ENCODE peak calls at places on chromosomes 7 and 10, in seven cellular contexts. Q is WERI-Rb-1, K is kidney epithelial cell, J is brain microvascular endothelial cell, S is mucosa of descending colon, D is lower lobe of right lung, M is HL-60. H is an unnamed sample.

GRCh38 chr7:85890244-85890811 is 703.5 kb upstream of the SEMA3D start:
- DNase-seq in M (no peak), Q (no peak), D (no peak), S (no peak), J (no peak), K (peak), H (no peak)

GRCh38 chr10:398954-399353 is 263.7 kb downstream of the ZMYND11 start:
- DNase-seq in J (no peak), Q (no peak), K (no peak), S (no peak), M (no peak), D (no peak), H (no peak)

GRCh38 chr10:110414563-110415309 is 83.0 kb upstream of the DUSP5 start:
- DNase-seq in D (no peak), M (peak), S (peak), Q (no peak), J (peak), K (peak), H (no peak)

GRCh38 chr7:116807011-116807560 is 55.3 kb upstream of the CAPZA2 start:
- DNase-seq in D (no peak), Q (no peak), M (no peak), K (no peak), S (no peak), J (no peak), H (no peak)

GRCh38 chr10:80485410-80486135 is 31.5 kb downstream of the TSPAN14 start:
- DNase-seq in M (peak), K (no peak), D (no peak), J (no peak), S (no peak), Q (no peak), H (no peak)

GRCh38 chr7:132179681-132180080 is 396.6 kb downstream of the PLXNA4 start:
- DNase-seq in K (no peak), M (no peak), D (no peak), Q (no peak), S (no peak), J (no peak), H (no peak)

GRCh38 chr10:46226900-46227558 is 59.8 kb upstream of the ANTXRL start:
- DNase-seq in K (no peak), D (no peak), M (no peak), J (no peak), Q (no peak), S (peak), H (no peak)

GRCh38 chr10:52662255-52662654 is 110.3 kb downstream of the MBL2 start:
- DNase-seq in M (no peak), D (no peak), J (no peak), Q (no peak), S (no peak), K (no peak), H (no peak)

GRCh38 chr10:34732926-34733325 is 82.2 kb downstream of the PARD3 start:
- DNase-seq in K (no peak), D (no peak), S (no peak), J (no peak), Q (no peak), M (no peak), H (no peak)

GRCh38 chr10:98242823-98243222 is 25.2 kb downstream of the LOXL4 start:
- DNase-seq in S (no peak), M (no peak), J (no peak), Q (no peak), K (no peak), D (no peak), H (no peak)

GRCh38 chr7:149569025-149569725 is 71.6 kb upstream of the ZNF746 start:
- DNase-seq in K (no peak), D (no peak), J (peak), S (no peak), Q (no peak), M (no peak), H (no peak)

GRCh38 chr10:91525939-91526712 is 106.7 kb downstream of the PPP1R3C start:
- DNase-seq in S (no peak), K (no peak), J (no peak), Q (no peak), M (no peak), D (no peak), H (no peak)

GRCh38 chr7:26853788-26854393 is 10.5 kb downstream of the SKAP2 start:
- DNase-seq in K (no peak), Q (no peak), J (no peak), D (no peak), S (no peak), M (no peak), H (no peak)

GRCh38 chr7:143223784-143224183 is 1.9 kb downstream of the TAS2R40 start:
- DNase-seq in J (no peak), S (no peak), D (no peak), Q (no peak), K (no peak), M (no peak), H (no peak)

GRCh38 chr7:41822259-41822658 is 119.4 kb upstream of the INHBA start:
- DNase-seq in J (no peak), K (no peak), S (no peak), M (no peak), D (no peak), Q (no peak), H (no peak)

GRCh38 chr10:128063736-128064614 is 62.2 kb downstream of the MKI67 start:
- DNase-seq in J (no peak), M (peak), D (peak), Q (no peak), K (no peak), S (no peak), H (no peak)

GRCh38 chr7:120926943-120927346 is 23.6 kb upstream of the ING3 start:
- DNase-seq in Q (no peak), D (no peak), S (no peak), J (no peak), K (no peak), M (no peak), H (no peak)

GRCh38 chr7:104196161-104196560 is 11.7 kb downstream of the ORC5 start:
- DNase-seq in K (no peak), S (no peak), Q (no peak), M (no peak), J (no peak), D (no peak), H (no peak)

GRCh38 chr7:41711283-41712064 is 8.6 kb upstream of the INHBA start:
- DNase-seq in K (no peak), S (no peak), D (peak), M (no peak), Q (peak), J (no peak), H (peak)

GRCh38 chr10:128062331-128062730 is 63.9 kb downstream of the MKI67 start:
- DNase-seq in J (no peak), Q (no peak), D (no peak), S (no peak), M (peak), K (no peak), H (no peak)

GRCh38 chr10:76576276-76576962 is 1061.2 kb downstream of the KCNMA1 start:
- DNase-seq in Q (no peak), J (peak), M (no peak), S (no peak), K (no peak), D (no peak), H (no peak)

GRCh38 chr7:5691536-5692090 is 89.8 kb downstream of the RNF216 start:
- DNase-seq in S (no peak), M (no peak), Q (no peak), K (no peak), J (peak), D (no peak), H (no peak)

GRCh38 chr7:55111007-55111406 is 92.2 kb downstream of the EGFR start:
- DNase-seq in J (no peak), M (no peak), S (no peak), K (no peak), Q (no peak), D (no peak), H (no peak)

GRCh38 chr10:91010952-91011351 is 90.1 kb upstream of the ANKRD1 start:
- DNase-seq in M (no peak), K (no peak), Q (no peak), J (no peak), S (no peak), D (no peak), H (no peak)

GRCh38 chr7:143882020-143882610 is 19.9 kb downstream of the TCAF1 start:
- DNase-seq in Q (peak), M (no peak), D (no peak), J (peak), S (peak), K (no peak), H (peak)

GRCh38 chr10:13706175-13706574 is 119.4 kb downstream of the PRPF18 start:
- DNase-seq in Q (no peak), J (no peak), K (no peak), D (no peak), M (no peak), S (no peak), H (no peak)

DNA sequence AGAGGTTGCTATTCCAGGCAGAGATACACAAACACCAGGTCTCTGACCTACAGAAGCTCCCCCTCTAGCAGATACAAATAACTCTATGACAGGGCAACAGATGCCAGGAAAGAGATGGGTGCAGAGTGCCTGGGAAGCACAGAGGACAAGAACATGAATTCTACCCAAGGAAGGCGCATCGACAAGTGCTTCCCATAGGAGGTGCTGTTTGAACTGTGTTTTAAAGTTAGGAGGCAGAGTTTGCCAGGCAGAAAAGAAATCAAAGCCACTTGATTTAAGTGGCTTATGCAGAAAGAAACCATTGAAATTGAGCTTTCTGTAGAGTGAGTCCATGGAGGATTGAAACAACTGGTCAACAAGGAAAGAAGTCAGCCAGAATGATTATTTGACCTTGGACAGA is 35.3 kb upstream of the EGR2 start:
- DNase-seq in M (peak), J (no peak), K (no peak), Q (no peak), S (no peak), D (no peak), H (no peak)
- TF ChIP-seq CTCF in M (no peak), J (peak), K (peak), Q (peak), S (no peak), D (peak), H (peak)

DNA sequence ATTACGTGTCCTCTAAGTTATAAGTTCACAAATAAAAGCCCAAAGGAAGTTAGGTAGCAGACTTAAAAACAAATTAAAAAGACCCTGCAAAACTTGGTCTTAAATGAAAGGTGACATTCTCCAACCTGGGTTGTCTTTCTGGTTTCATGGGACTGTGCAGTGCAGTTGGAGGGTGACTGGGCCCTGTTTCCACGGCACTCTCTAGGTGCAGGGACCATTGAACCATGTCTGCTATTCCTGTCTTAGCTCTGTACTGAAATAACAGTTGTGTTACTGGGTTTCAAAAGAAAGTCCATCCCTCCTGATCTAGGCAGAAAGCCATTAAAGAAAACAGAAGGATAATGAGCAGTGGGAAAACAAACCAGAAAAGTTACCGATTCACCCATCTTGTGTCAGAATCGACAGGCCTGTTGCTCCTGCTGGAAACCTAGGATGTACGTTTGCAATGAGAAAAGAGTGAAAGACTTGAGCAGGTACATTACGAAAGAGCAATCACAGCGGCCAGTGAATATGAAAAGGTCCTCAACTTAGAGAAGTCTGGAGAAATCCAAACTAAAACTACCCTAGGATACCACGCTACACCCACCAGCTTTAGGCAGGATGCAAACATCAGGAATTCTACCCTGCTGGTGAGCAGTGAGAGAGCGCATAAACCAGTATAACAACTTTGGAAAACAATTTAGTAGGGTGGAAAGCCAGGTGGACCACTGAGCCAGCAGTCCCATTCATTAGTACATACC is 24.5 kb downstream of the SPDYE6 start:
- DNase-seq in K (no peak), D (no peak), Q (no peak), J (no peak), S (no peak), M (no peak), H (no peak)
- TF ChIP-seq CTCF in K (peak), D (no peak), Q (no peak), J (no peak), S (no peak), M (no peak), H (no peak)

GRCh38 chr10:129236411-129236810 is 230.6 kb upstream of the MGMT start:
- DNase-seq in Q (no peak), K (no peak), S (no peak), D (no peak), J (no peak), M (no peak), H (no peak)

GRCh38 chr10:129233351-129234148 is 233.5 kb upstream of the MGMT start:
- DNase-seq in K (no peak), D (no peak), M (no peak), J (no peak), Q (no peak), S (no peak), H (no peak)

GRCh38 chr10:129231821-129232220 is 235.2 kb upstream of the MGMT start:
- DNase-seq in D (no peak), Q (no peak), J (no peak), K (no peak), S (no peak), M (no peak), H (no peak)
- TF ChIP-seq CTCF in D (no peak), Q (no peak), J (no peak), K (no peak), S (no peak), M (no peak), H (no peak)

GRCh38 chr7:96040250-96040772 is 268.0 kb downstream of the DYNC1I1 start:
- DNase-seq in Q (peak), J (no peak), K (no peak), M (no peak), D (no peak), S (no peak), H (no peak)

GRCh38 chr7:96045181-96045580 is 272.8 kb downstream of the DYNC1I1 start:
- DNase-seq in J (no peak), K (no peak), Q (no peak), M (no peak), S (no peak), D (no peak), H (no peak)

GRCh38 chr7:96045919-96046318 is 273.6 kb downstream of the DYNC1I1 start:
- DNase-seq in J (no peak), Q (no peak), M (no peak), S (no peak), K (no peak), D (no peak), H (no peak)
- TF ChIP-seq CTCF in J (no peak), Q (no peak), M (no peak), S (no peak), K (no peak), D (no peak), H (no peak)

GRCh38 chr10:130687566-130687965 is 551.4 kb downstream of the GLRX3 start:
- DNase-seq in K (no peak), S (no peak), D (no peak), Q (no peak), M (no peak), J (no peak), H (no peak)

GRCh38 chr10:130691787-130692186 is 555.6 kb downstream of the GLRX3 start:
- DNase-seq in M (no peak), J (no peak), D (no peak), K (no peak), S (no peak), Q (no peak), H (no peak)

GRCh38 chr10:130689743-130690626 is 553.8 kb downstream of the GLRX3 start:
- DNase-seq in D (no peak), J (no peak), Q (no peak), S (no peak), K (no peak), M (no peak), H (no peak)

DNA sequence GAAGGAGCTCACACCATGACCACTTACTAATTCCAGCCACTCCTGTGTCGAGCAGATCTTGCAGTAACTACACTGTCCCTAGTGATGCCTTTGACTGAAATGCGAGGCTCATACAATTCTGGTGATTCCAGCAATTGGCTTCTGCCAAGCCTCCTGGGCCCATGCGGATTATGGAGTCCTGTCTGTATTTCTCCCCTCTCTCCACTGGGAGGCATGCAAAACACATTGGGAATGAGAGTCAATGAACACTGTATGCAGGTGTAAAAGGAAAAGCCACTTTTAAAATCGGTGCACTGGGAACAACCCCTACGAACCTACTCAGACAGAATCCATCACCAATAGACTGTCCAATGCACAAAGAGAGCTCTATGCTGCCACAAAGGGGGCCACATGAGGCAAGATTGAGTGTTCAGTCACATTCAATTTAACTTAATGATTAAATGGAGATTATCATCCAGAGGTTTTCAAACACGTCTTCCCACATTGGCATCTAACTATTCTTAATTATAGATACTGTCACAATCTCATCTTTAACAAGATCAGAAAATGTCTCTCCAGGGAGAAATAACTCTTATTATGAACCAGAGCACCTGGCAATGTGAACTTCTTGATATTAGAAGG is 550.6 kb downstream of the GLRX3 start:
- DNase-seq in Q (peak), K (no peak), D (no peak), J (no peak), M (no peak), S (no peak), H (peak)
- TF ChIP-seq CTCF in Q (peak), K (no peak), D (peak), J (no peak), M (no peak), S (no peak), H (peak)

GRCh38 chr7:22854158-22855048 is 31.8 kb upstream of the TOMM7 start:
- DNase-seq in K (no peak), S (peak), D (peak), J (peak), M (peak), Q (no peak), H (peak)

GRCh38 chr7:22856437-22856836 is 33.8 kb upstream of the TOMM7 start:
- DNase-seq in Q (no peak), J (no peak), M (no peak), D (no peak), S (no peak), K (no peak), H (no peak)

GRCh38 chr7:22853674-22854157 is 31.1 kb upstream of the TOMM7 start:
- DNase-seq in J (no peak), D (no peak), Q (no peak), K (no peak), S (no peak), M (peak), H (no peak)

GRCh38 chr7:22853138-22853537 is 30.5 kb upstream of the TOMM7 start:
- DNase-seq in J (no peak), M (no peak), Q (no peak), D (no peak), K (no peak), S (no peak), H (peak)

GRCh38 chr7:22855049-22855392 is 32.4 kb upstream of the TOMM7 start:
- DNase-seq in K (no peak), D (no peak), S (no peak), M (no peak), J (no peak), Q (no peak), H (no peak)
- TF ChIP-seq CTCF in K (no peak), D (no peak), S (no peak), M (no peak), J (no peak), Q (no peak), H (no peak)

GRCh38 chr7:30226593-30227268 is 57.7 kb upstream of the ZNRF2 start:
- DNase-seq in D (peak), K (no peak), S (peak), Q (peak), M (no peak), J (no peak), H (peak)
- TF ChIP-seq CTCF in D (peak), K (peak), S (peak), Q (peak), M (no peak), J (peak), H (no peak)

GRCh38 chr10:117175215-117175900 is 21.9 kb upstream of the KCNK18 start:
- DNase-seq in K (no peak), Q (peak), M (no peak), J (no peak), D (peak), S (peak), H (peak)
- TF ChIP-seq CTCF in K (no peak), Q (no peak), M (no peak), J (no peak), D (peak), S (peak), H (no peak)

DNA sequence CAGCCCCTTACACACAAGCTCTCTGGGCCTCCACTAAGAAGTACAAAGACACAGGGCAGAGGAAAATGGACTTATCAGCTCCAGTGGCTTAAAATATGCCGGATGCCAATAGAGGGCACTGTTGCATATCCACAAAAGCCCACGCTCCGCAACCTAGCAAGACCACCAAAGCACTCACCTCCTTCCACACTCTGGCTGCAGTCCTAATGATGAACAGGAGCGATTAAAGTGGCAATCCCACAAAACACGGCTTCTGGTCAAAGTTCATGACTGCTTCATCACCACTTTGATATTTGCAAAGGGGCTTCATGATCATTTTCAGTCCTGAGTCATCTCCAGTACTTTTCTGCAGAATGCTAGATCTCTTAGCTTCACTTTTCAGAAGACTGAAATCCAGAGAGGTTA is 158.3 kb upstream of the ITGB1 start:
- DNase-seq in S (no peak), M (no peak), D (no peak), J (peak), K (no peak), Q (peak), H (peak)
- TF ChIP-seq CTCF in S (no peak), M (no peak), D (peak), J (peak), K (peak), Q (peak), H (peak)

H was measured in glutamatergic neuron.